ENCODE peak calls at places on chromosome 3, in nine cellular contexts. One of them, this sample, is unnamed.

GRCh38 chr3:138082085-138082991 is 33.1 kb downstream of the DZIP1L start:
- DNase-seq in foreskin fibroblast: peak; percentile 62
- DNase-seq in activated CD8-positive, alpha-beta T cell treated with anti-CD3 and anti-CD28 coated beads, Interleukin-2, amount 10 ng/mL, durations not matched to agents 7 days and 5 days: peak; percentile 39
- DNase-seq in iris pigment epithelial cell: peak; percentile 93
- DNase-seq in pancreas: no peak
- DNase-seq in left cardiac atrium: no peak
- DNase-seq in AG08395: peak; percentile 82
- DNase-seq in A549: peak; percentile 70
- DNase-seq in naive thymus-derived CD4-positive, alpha-beta T cell: no peak
- DNase-seq in this sample: peak; percentile 62

GRCh38 chr3:183428140-183429023 is at the start of gene MCF2L2:
- DNase-seq in foreskin fibroblast: peak; percentile 20
- DNase-seq in activated CD8-positive, alpha-beta T cell treated with anti-CD3 and anti-CD28 coated beads, Interleukin-2, amount 10 ng/mL, durations not matched to agents 7 days and 5 days: peak; percentile 91
- DNase-seq in iris pigment epithelial cell: peak; percentile 29
- DNase-seq in pancreas: peak; percentile 60
- DNase-seq in left cardiac atrium: peak; percentile 74
- DNase-seq in AG08395: peak; percentile 49
- DNase-seq in A549: peak; percentile 19
- DNase-seq in naive thymus-derived CD4-positive, alpha-beta T cell: peak; percentile 56
- DNase-seq in this sample: peak; percentile 78

GRCh38 chr3:169661567-169662214 is 1.8 kb downstream of the MECOM start:
- DNase-seq in foreskin fibroblast: peak; percentile 36
- DNase-seq in activated CD8-positive, alpha-beta T cell treated with anti-CD3 and anti-CD28 coated beads, Interleukin-2, amount 10 ng/mL, durations not matched to agents 7 days and 5 days: peak; percentile 29
- DNase-seq in iris pigment epithelial cell: peak; percentile 27
- DNase-seq in pancreas: peak; percentile 46
- DNase-seq in left cardiac atrium: peak; percentile 62
- DNase-seq in AG08395: peak; percentile 45
- DNase-seq in A549: peak; percentile 21
- DNase-seq in naive thymus-derived CD4-positive, alpha-beta T cell: no peak
- DNase-seq in this sample: peak; percentile 83

GRCh38 chr3:125003369-125003853 is 52.4 kb downstream of the HEG1 start:
- DNase-seq in foreskin fibroblast: peak; percentile 57
- DNase-seq in activated CD8-positive, alpha-beta T cell treated with anti-CD3 and anti-CD28 coated beads, Interleukin-2, amount 10 ng/mL, durations not matched to agents 7 days and 5 days: no peak
- DNase-seq in iris pigment epithelial cell: peak; percentile 80
- DNase-seq in pancreas: peak; percentile 58
- DNase-seq in left cardiac atrium: peak; percentile 69
- DNase-seq in AG08395: peak; percentile 48
- DNase-seq in A549: peak; percentile 10
- DNase-seq in naive thymus-derived CD4-positive, alpha-beta T cell: no peak
- DNase-seq in this sample: peak; percentile 63

GRCh38 chr3:178099885-178100284 is 436.4 kb upstream of the KCNMB2 start:
- DNase-seq in foreskin fibroblast: no peak
- DNase-seq in activated CD8-positive, alpha-beta T cell treated with anti-CD3 and anti-CD28 coated beads, Interleukin-2, amount 10 ng/mL, durations not matched to agents 7 days and 5 days: no peak
- DNase-seq in iris pigment epithelial cell: no peak
- DNase-seq in pancreas: no peak
- DNase-seq in left cardiac atrium: no peak
- DNase-seq in AG08395: no peak
- DNase-seq in A549: no peak
- DNase-seq in naive thymus-derived CD4-positive, alpha-beta T cell: no peak
- DNase-seq in this sample: no peak

GRCh38 chr3:5078151-5078550 is 43.9 kb upstream of the ARL8B start:
- DNase-seq in foreskin fibroblast: no peak
- DNase-seq in activated CD8-positive, alpha-beta T cell treated with anti-CD3 and anti-CD28 coated beads, Interleukin-2, amount 10 ng/mL, durations not matched to agents 7 days and 5 days: no peak
- DNase-seq in iris pigment epithelial cell: peak; percentile 72
- DNase-seq in pancreas: no peak
- DNase-seq in left cardiac atrium: no peak
- DNase-seq in AG08395: peak; percentile 12
- DNase-seq in A549: peak; percentile 52
- DNase-seq in naive thymus-derived CD4-positive, alpha-beta T cell: no peak
- DNase-seq in this sample: peak; percentile 24

GRCh38 chr3:17342126-17342525 is 400.3 kb downstream of the TBC1D5 start:
- DNase-seq in foreskin fibroblast: no peak
- DNase-seq in activated CD8-positive, alpha-beta T cell treated with anti-CD3 and anti-CD28 coated beads, Interleukin-2, amount 10 ng/mL, durations not matched to agents 7 days and 5 days: no peak
- DNase-seq in iris pigment epithelial cell: no peak
- DNase-seq in pancreas: no peak
- DNase-seq in left cardiac atrium: no peak
- DNase-seq in AG08395: no peak
- DNase-seq in A549: no peak
- DNase-seq in naive thymus-derived CD4-positive, alpha-beta T cell: no peak
- DNase-seq in this sample: no peak

GRCh38 chr3:104825116-104825515 is 541.6 kb upstream of the ALCAM start:
- DNase-seq in foreskin fibroblast: no peak
- DNase-seq in activated CD8-positive, alpha-beta T cell treated with anti-CD3 and anti-CD28 coated beads, Interleukin-2, amount 10 ng/mL, durations not matched to agents 7 days and 5 days: no peak
- DNase-seq in iris pigment epithelial cell: peak; percentile 24
- DNase-seq in pancreas: no peak
- DNase-seq in left cardiac atrium: no peak
- DNase-seq in AG08395: no peak
- DNase-seq in A549: no peak
- DNase-seq in naive thymus-derived CD4-positive, alpha-beta T cell: no peak
- DNase-seq in this sample: peak; percentile 7

GRCh38 chr3:39090922-39091321 is 16.5 kb downstream of the GORASP1 start:
- DNase-seq in foreskin fibroblast: no peak
- DNase-seq in activated CD8-positive, alpha-beta T cell treated with anti-CD3 and anti-CD28 coated beads, Interleukin-2, amount 10 ng/mL, durations not matched to agents 7 days and 5 days: peak; percentile 25
- DNase-seq in iris pigment epithelial cell: peak; percentile 74
- DNase-seq in pancreas: no peak
- DNase-seq in left cardiac atrium: no peak
- DNase-seq in AG08395: no peak
- DNase-seq in A549: no peak
- DNase-seq in naive thymus-derived CD4-positive, alpha-beta T cell: no peak
- DNase-seq in this sample: no peak

GRCh38 chr3:57434041-57434440 is 110.1 kb downstream of the DNAH12 start:
- DNase-seq in foreskin fibroblast: peak; percentile 9
- DNase-seq in activated CD8-positive, alpha-beta T cell treated with anti-CD3 and anti-CD28 coated beads, Interleukin-2, amount 10 ng/mL, durations not matched to agents 7 days and 5 days: no peak
- DNase-seq in iris pigment epithelial cell: peak; percentile 47
- DNase-seq in pancreas: no peak
- DNase-seq in left cardiac atrium: no peak
- DNase-seq in AG08395: peak; percentile 27
- DNase-seq in A549: peak; percentile 47
- DNase-seq in naive thymus-derived CD4-positive, alpha-beta T cell: no peak
- DNase-seq in this sample: peak; percentile 27

GRCh38 chr3:51938780-51939425 is 2.8 kb downstream of the RRP9 start:
- DNase-seq in foreskin fibroblast: no peak
- DNase-seq in activated CD8-positive, alpha-beta T cell treated with anti-CD3 and anti-CD28 coated beads, Interleukin-2, amount 10 ng/mL, durations not matched to agents 7 days and 5 days: no peak
- DNase-seq in iris pigment epithelial cell: no peak
- DNase-seq in pancreas: peak; percentile 20
- DNase-seq in left cardiac atrium: no peak
- DNase-seq in AG08395: no peak
- DNase-seq in A549: no peak
- DNase-seq in naive thymus-derived CD4-positive, alpha-beta T cell: no peak
- DNase-seq in this sample: no peak

GRCh38 chr3:139238281-139239030 is 105.4 kb upstream of the MRPS22 start:
- DNase-seq in foreskin fibroblast: no peak
- DNase-seq in activated CD8-positive, alpha-beta T cell treated with anti-CD3 and anti-CD28 coated beads, Interleukin-2, amount 10 ng/mL, durations not matched to agents 7 days and 5 days: no peak
- DNase-seq in iris pigment epithelial cell: no peak
- DNase-seq in pancreas: no peak
- DNase-seq in left cardiac atrium: no peak
- DNase-seq in AG08395: peak; percentile 70
- DNase-seq in A549: no peak
- DNase-seq in naive thymus-derived CD4-positive, alpha-beta T cell: no peak
- DNase-seq in this sample: no peak

GRCh38 chr3:129056832-129057231 is 3.7 kb upstream of the GP9 start:
- DNase-seq in foreskin fibroblast: no peak
- DNase-seq in activated CD8-positive, alpha-beta T cell treated with anti-CD3 and anti-CD28 coated beads, Interleukin-2, amount 10 ng/mL, durations not matched to agents 7 days and 5 days: no peak
- DNase-seq in iris pigment epithelial cell: no peak
- DNase-seq in pancreas: no peak
- DNase-seq in left cardiac atrium: no peak
- DNase-seq in AG08395: no peak
- DNase-seq in A549: no peak
- DNase-seq in naive thymus-derived CD4-positive, alpha-beta T cell: no peak
- DNase-seq in this sample: no peak

GRCh38 chr3:69669070-69669469 is 70.2 kb upstream of the MITF start:
- DNase-seq in foreskin fibroblast: no peak
- DNase-seq in activated CD8-positive, alpha-beta T cell treated with anti-CD3 and anti-CD28 coated beads, Interleukin-2, amount 10 ng/mL, durations not matched to agents 7 days and 5 days: no peak
- DNase-seq in iris pigment epithelial cell: no peak
- DNase-seq in pancreas: no peak
- DNase-seq in left cardiac atrium: no peak
- DNase-seq in AG08395: no peak
- DNase-seq in A549: no peak
- DNase-seq in naive thymus-derived CD4-positive, alpha-beta T cell: no peak
- DNase-seq in this sample: no peak

GRCh38 chr3:16064660-16065414 is 109.6 kb upstream of the GALNT15 start:
- DNase-seq in foreskin fibroblast: peak; percentile 93
- DNase-seq in activated CD8-positive, alpha-beta T cell treated with anti-CD3 and anti-CD28 coated beads, Interleukin-2, amount 10 ng/mL, durations not matched to agents 7 days and 5 days: no peak
- DNase-seq in iris pigment epithelial cell: peak; percentile 97
- DNase-seq in pancreas: peak; percentile 44
- DNase-seq in left cardiac atrium: peak; percentile 87
- DNase-seq in AG08395: peak; percentile 66
- DNase-seq in A549: peak; percentile 51
- DNase-seq in naive thymus-derived CD4-positive, alpha-beta T cell: no peak
- DNase-seq in this sample: peak; percentile 47

GRCh38 chr3:32703491-32703968 is 18.5 kb downstream of the CNOT10 start:
- DNase-seq in foreskin fibroblast: no peak
- DNase-seq in activated CD8-positive, alpha-beta T cell treated with anti-CD3 and anti-CD28 coated beads, Interleukin-2, amount 10 ng/mL, durations not matched to agents 7 days and 5 days: no peak
- DNase-seq in iris pigment epithelial cell: peak; percentile 50
- DNase-seq in pancreas: no peak
- DNase-seq in left cardiac atrium: no peak
- DNase-seq in AG08395: no peak
- DNase-seq in A549: peak; percentile 13
- DNase-seq in naive thymus-derived CD4-positive, alpha-beta T cell: no peak
- DNase-seq in this sample: no peak

GRCh38 chr3:72234394-72234793 is 449.4 kb upstream of the PROK2 start:
- DNase-seq in foreskin fibroblast: peak; percentile 63
- DNase-seq in activated CD8-positive, alpha-beta T cell treated with anti-CD3 and anti-CD28 coated beads, Interleukin-2, amount 10 ng/mL, durations not matched to agents 7 days and 5 days: no peak
- DNase-seq in iris pigment epithelial cell: peak; percentile 68
- DNase-seq in pancreas: no peak
- DNase-seq in left cardiac atrium: no peak
- DNase-seq in AG08395: peak; percentile 95
- DNase-seq in A549: no peak
- DNase-seq in naive thymus-derived CD4-positive, alpha-beta T cell: no peak
- DNase-seq in this sample: peak; percentile 77

GRCh38 chr3:146585156-146585555 is 20.0 kb downstream of the PLSCR5 start:
- DNase-seq in foreskin fibroblast: no peak
- DNase-seq in activated CD8-positive, alpha-beta T cell treated with anti-CD3 and anti-CD28 coated beads, Interleukin-2, amount 10 ng/mL, durations not matched to agents 7 days and 5 days: no peak
- DNase-seq in iris pigment epithelial cell: peak; percentile 13
- DNase-seq in pancreas: no peak
- DNase-seq in left cardiac atrium: no peak
- DNase-seq in AG08395: no peak
- DNase-seq in A549: no peak
- DNase-seq in naive thymus-derived CD4-positive, alpha-beta T cell: no peak
- DNase-seq in this sample: no peak

GRCh38 chr3:104460477-104461406 is 906.0 kb upstream of the ALCAM start:
- DNase-seq in foreskin fibroblast: no peak
- DNase-seq in activated CD8-positive, alpha-beta T cell treated with anti-CD3 and anti-CD28 coated beads, Interleukin-2, amount 10 ng/mL, durations not matched to agents 7 days and 5 days: no peak
- DNase-seq in iris pigment epithelial cell: peak; percentile 62
- DNase-seq in pancreas: no peak
- DNase-seq in left cardiac atrium: no peak
- DNase-seq in AG08395: peak; percentile 52
- DNase-seq in A549: no peak
- DNase-seq in naive thymus-derived CD4-positive, alpha-beta T cell: no peak
- DNase-seq in this sample: peak; percentile 9

GRCh38 chr3:176521531-176522175 is 675.6 kb downstream of the TBL1XR1 start:
- DNase-seq in foreskin fibroblast: peak; percentile 25
- DNase-seq in activated CD8-positive, alpha-beta T cell treated with anti-CD3 and anti-CD28 coated beads, Interleukin-2, amount 10 ng/mL, durations not matched to agents 7 days and 5 days: no peak
- DNase-seq in iris pigment epithelial cell: peak; percentile 89
- DNase-seq in pancreas: no peak
- DNase-seq in left cardiac atrium: no peak
- DNase-seq in AG08395: peak; percentile 60
- DNase-seq in A549: no peak
- DNase-seq in naive thymus-derived CD4-positive, alpha-beta T cell: no peak
- DNase-seq in this sample: peak; percentile 2

GRCh38 chr3:44476181-44476599 is 1.3 kb downstream of the ZNF445 start:
- DNase-seq in foreskin fibroblast: peak; percentile 9
- DNase-seq in activated CD8-positive, alpha-beta T cell treated with anti-CD3 and anti-CD28 coated beads, Interleukin-2, amount 10 ng/mL, durations not matched to agents 7 days and 5 days: no peak
- DNase-seq in iris pigment epithelial cell: peak; percentile 75
- DNase-seq in pancreas: no peak
- DNase-seq in left cardiac atrium: no peak
- DNase-seq in AG08395: peak; percentile 34
- DNase-seq in A549: no peak
- DNase-seq in naive thymus-derived CD4-positive, alpha-beta T cell: peak; percentile 39
- DNase-seq in this sample: peak; percentile 33

GRCh38 chr3:346186-346585 is 149.6 kb downstream of the CHL1 start:
- DNase-seq in foreskin fibroblast: no peak
- DNase-seq in activated CD8-positive, alpha-beta T cell treated with anti-CD3 and anti-CD28 coated beads, Interleukin-2, amount 10 ng/mL, durations not matched to agents 7 days and 5 days: no peak
- DNase-seq in iris pigment epithelial cell: no peak
- DNase-seq in pancreas: no peak
- DNase-seq in left cardiac atrium: no peak
- DNase-seq in AG08395: no peak
- DNase-seq in A549: no peak
- DNase-seq in naive thymus-derived CD4-positive, alpha-beta T cell: no peak
- DNase-seq in this sample: peak; percentile 8

GRCh38 chr3:89171681-89172080 is 64.3 kb downstream of the EPHA3 start:
- DNase-seq in foreskin fibroblast: no peak
- DNase-seq in activated CD8-positive, alpha-beta T cell treated with anti-CD3 and anti-CD28 coated beads, Interleukin-2, amount 10 ng/mL, durations not matched to agents 7 days and 5 days: no peak
- DNase-seq in iris pigment epithelial cell: no peak
- DNase-seq in pancreas: no peak
- DNase-seq in left cardiac atrium: no peak
- DNase-seq in AG08395: no peak
- DNase-seq in A549: no peak
- DNase-seq in naive thymus-derived CD4-positive, alpha-beta T cell: no peak
- DNase-seq in this sample: no peak

GRCh38 chr3:121750087-121750415 is 510 bp upstream of the GOLGB1 start:
- DNase-seq in foreskin fibroblast: no peak
- DNase-seq in activated CD8-positive, alpha-beta T cell treated with anti-CD3 and anti-CD28 coated beads, Interleukin-2, amount 10 ng/mL, durations not matched to agents 7 days and 5 days: no peak
- DNase-seq in iris pigment epithelial cell: no peak
- DNase-seq in pancreas: no peak
- DNase-seq in left cardiac atrium: no peak
- DNase-seq in AG08395: no peak
- DNase-seq in A549: no peak
- DNase-seq in naive thymus-derived CD4-positive, alpha-beta T cell: no peak
- DNase-seq in this sample: no peak

GRCh38 chr3:146757759-146758158 is 152.6 kb upstream of the PLSCR5 start:
- DNase-seq in foreskin fibroblast: no peak
- DNase-seq in activated CD8-positive, alpha-beta T cell treated with anti-CD3 and anti-CD28 coated beads, Interleukin-2, amount 10 ng/mL, durations not matched to agents 7 days and 5 days: no peak
- DNase-seq in iris pigment epithelial cell: no peak
- DNase-seq in pancreas: no peak
- DNase-seq in left cardiac atrium: no peak
- DNase-seq in AG08395: no peak
- DNase-seq in A549: no peak
- DNase-seq in naive thymus-derived CD4-positive, alpha-beta T cell: no peak
- DNase-seq in this sample: no peak

GRCh38 chr3:37741644-37742043 is 120.0 kb upstream of the CTDSPL start:
- DNase-seq in foreskin fibroblast: no peak
- DNase-seq in activated CD8-positive, alpha-beta T cell treated with anti-CD3 and anti-CD28 coated beads, Interleukin-2, amount 10 ng/mL, durations not matched to agents 7 days and 5 days: no peak
- DNase-seq in iris pigment epithelial cell: peak; percentile 6
- DNase-seq in pancreas: peak; percentile 44
- DNase-seq in left cardiac atrium: peak; percentile 68
- DNase-seq in AG08395: peak; percentile 22
- DNase-seq in A549: peak; percentile 43
- DNase-seq in naive thymus-derived CD4-positive, alpha-beta T cell: no peak
- DNase-seq in this sample: peak; percentile 16

GRCh38 chr3:32959370-32959769 is 7.9 kb downstream of the CCR4 start:
- DNase-seq in foreskin fibroblast: no peak
- DNase-seq in activated CD8-positive, alpha-beta T cell treated with anti-CD3 and anti-CD28 coated beads, Interleukin-2, amount 10 ng/mL, durations not matched to agents 7 days and 5 days: no peak
- DNase-seq in iris pigment epithelial cell: no peak
- DNase-seq in pancreas: no peak
- DNase-seq in left cardiac atrium: no peak
- DNase-seq in AG08395: no peak
- DNase-seq in A549: no peak
- DNase-seq in naive thymus-derived CD4-positive, alpha-beta T cell: no peak
- DNase-seq in this sample: no peak

GRCh38 chr3:14768182-14768790 is 50.5 kb upstream of the FGD5 start:
- DNase-seq in foreskin fibroblast: no peak
- DNase-seq in activated CD8-positive, alpha-beta T cell treated with anti-CD3 and anti-CD28 coated beads, Interleukin-2, amount 10 ng/mL, durations not matched to agents 7 days and 5 days: no peak
- DNase-seq in iris pigment epithelial cell: no peak
- DNase-seq in pancreas: no peak
- DNase-seq in left cardiac atrium: no peak
- DNase-seq in AG08395: no peak
- DNase-seq in A549: no peak
- DNase-seq in naive thymus-derived CD4-positive, alpha-beta T cell: no peak
- DNase-seq in this sample: peak; percentile 5

GRCh38 chr3:38834110-38834509 is 18.1 kb upstream of the SCN10A start:
- DNase-seq in foreskin fibroblast: peak; percentile 81
- DNase-seq in activated CD8-positive, alpha-beta T cell treated with anti-CD3 and anti-CD28 coated beads, Interleukin-2, amount 10 ng/mL, durations not matched to agents 7 days and 5 days: peak; percentile 58
- DNase-seq in iris pigment epithelial cell: peak; percentile 93
- DNase-seq in pancreas: no peak
- DNase-seq in left cardiac atrium: peak; percentile 76
- DNase-seq in AG08395: peak; percentile 82
- DNase-seq in A549: peak; percentile 30
- DNase-seq in naive thymus-derived CD4-positive, alpha-beta T cell: no peak
- DNase-seq in this sample: peak; percentile 77

This sample was measured in AG08396.